ENCODE peak calls at places on chromosomes 3 and 15, in four cellular contexts. N, T, I and Q are unnamed samples.

GRCh38 chr3:126784254-126784653 is 80.2 kb downstream of the CHCHD6 start:
- DNase-seq in N (no peak), T (no peak), I (no peak), Q (no peak)

GRCh38 chr3:165254812-165255211 is 58.6 kb upstream of the SLITRK3 start:
- DNase-seq in N (no peak), T (peak; percentile 65), I (no peak), Q (no peak)

GRCh38 chr15:67839358-67839928 is 402 bp downstream of the RNU6-1 start:
- DNase-seq in N (peak; percentile 10), T (no peak), I (no peak), Q (peak; percentile 44)

GRCh38 chr3:27340524-27340923 is 28.7 kb downstream of the NEK10 start:
- DNase-seq in N (no peak), T (no peak), I (no peak), Q (no peak)

GRCh38 chr3:49534581-49535495 is 19.4 kb upstream of the BSN start:
- DNase-seq in N (no peak), T (no peak), I (peak; percentile 91), Q (peak; percentile 33)

GRCh38 chr3:172464306-172464705 is 16.1 kb upstream of the GHSR start:
- DNase-seq in N (no peak), T (no peak), I (no peak), Q (no peak)

GRCh38 chr3:20096135-20096685 is 56.0 kb downstream of the KAT2B start:
- DNase-seq in N (no peak), T (no peak), I (no peak), Q (no peak)

GRCh38 chr3:42130329-42131070 is 39.3 kb downstream of the TRAK1 start:
- DNase-seq in N (no peak), T (no peak), I (no peak), Q (no peak)

GRCh38 chr15:72353266-72353665 is 22.5 kb downstream of the HEXA start:
- DNase-seq in N (no peak), T (no peak), I (no peak), Q (no peak)

GRCh38 chr3:154616298-154616697 is 186.3 kb upstream of the GPR149 start:
- DNase-seq in N (no peak), T (no peak), I (peak; percentile 17), Q (no peak)

GRCh38 chr15:100463515-100463914 is 65.2 kb downstream of the CERS3 start:
- DNase-seq in N (no peak), T (no peak), I (no peak), Q (no peak)

GRCh38 chr3:128550471-128551126 is 57.6 kb upstream of the GATA2 start:
- DNase-seq in N (no peak), T (no peak), I (no peak), Q (no peak)

GRCh38 chr3:79461129-79461792 is 306.5 kb downstream of the ROBO1 start:
- DNase-seq in N (no peak), T (no peak), I (no peak), Q (no peak)
- H3K27ac ChIP-seq in N (no peak overlapping the region), T (no peak overlapping the region), I (no peak overlapping the region), Q (no peak overlapping the region)

DNA sequence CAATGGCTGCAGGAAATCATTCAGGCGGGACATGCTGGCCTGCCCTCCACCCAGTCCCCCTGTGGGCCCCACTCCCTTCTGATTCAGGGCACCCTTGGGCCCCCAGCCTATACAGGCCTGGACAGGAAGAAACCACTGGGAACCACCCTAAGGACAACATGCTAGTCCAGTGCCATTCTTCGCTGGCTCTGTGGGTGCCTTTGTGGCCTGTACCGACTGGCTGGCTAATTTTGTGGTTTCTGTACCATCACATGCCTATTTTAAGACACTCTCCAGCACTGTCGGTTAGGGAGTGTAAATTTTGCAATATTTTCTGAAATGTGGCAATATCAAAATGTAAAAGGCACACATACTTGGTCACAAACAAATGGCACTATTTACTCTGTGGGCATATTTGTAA is 61.4 kb upstream of the POLG start:
- DNase-seq in N (no peak), T (no peak), I (no peak), Q (no peak)
- H3K27ac ChIP-seq in N (no peak overlapping the region), T (no peak overlapping the region), I (no peak overlapping the region), Q (peak overlapping the region; percentile 26)

DNA sequence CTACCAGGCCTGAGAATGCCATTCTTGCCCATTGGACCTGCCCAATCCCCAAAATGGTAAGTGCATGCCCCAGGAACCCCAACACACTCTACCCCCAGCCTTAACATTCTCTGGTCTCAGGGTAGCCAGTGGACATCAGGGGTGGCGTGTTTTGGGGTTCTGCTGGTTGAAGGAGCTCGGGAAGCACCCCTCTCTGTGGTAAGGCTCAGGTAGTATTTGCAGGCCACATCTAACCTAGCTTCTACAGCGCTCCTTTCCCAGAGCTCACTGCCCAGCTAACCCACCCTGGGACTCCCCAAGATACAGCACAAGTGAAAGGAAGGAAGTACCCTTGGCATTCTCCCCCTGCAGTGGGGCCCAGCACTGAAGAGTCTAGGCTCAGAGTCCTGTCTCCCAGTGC is 19.8 kb downstream of the NMNAT3 start:
- DNase-seq in N (no peak), T (no peak), I (no peak), Q (no peak)
- H3K27ac ChIP-seq in N (no peak overlapping the region), T (no peak overlapping the region), I (no peak overlapping the region), Q (no peak overlapping the region)

DNA sequence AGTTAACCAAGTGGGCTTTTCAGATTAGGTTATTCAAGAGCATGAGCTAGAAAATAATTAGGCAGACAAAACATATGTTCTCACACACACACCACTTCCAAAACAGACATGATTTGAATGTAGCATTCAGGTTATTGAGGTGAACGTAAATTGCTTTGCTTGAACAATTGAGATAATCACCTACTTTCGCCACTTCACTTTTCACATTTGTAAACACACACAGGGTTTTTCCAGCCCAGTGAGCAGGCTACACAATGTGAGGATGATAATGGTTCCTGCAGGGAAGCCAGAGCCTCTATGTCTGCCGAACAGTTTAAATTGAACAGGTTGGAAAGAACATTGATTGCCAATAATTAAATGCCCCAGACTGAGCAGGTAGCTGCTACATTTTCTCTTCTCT is 560.8 kb downstream of the OCA2 start:
- DNase-seq in N (no peak), T (no peak), I (no peak), Q (no peak)
- H3K27ac ChIP-seq in N (no peak overlapping the region), T (no peak overlapping the region), I (no peak overlapping the region), Q (no peak overlapping the region)

DNA sequence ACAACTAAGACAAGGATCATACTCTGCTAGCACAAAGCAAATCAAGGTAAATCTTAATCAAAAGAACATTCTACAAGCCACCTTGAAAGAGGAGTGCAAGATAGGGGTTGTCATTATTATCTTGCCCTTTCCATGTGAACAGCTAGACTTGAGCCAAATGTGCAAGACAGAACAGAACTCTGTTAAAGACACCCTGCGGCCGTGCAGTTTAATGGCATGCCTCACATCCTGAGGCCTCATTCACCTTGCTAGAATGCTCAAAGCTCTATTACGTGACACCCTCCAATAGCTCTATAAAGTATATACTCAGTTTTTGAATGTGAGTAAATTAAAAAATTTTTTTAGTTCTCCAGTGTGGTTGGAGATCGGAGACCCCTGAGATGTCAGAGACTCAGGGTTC is 7.4 kb downstream of the EOGT start:
- DNase-seq in N (no peak), T (no peak), I (no peak), Q (no peak)
- H3K27ac ChIP-seq in N (no peak overlapping the region), T (no peak overlapping the region), I (no peak overlapping the region), Q (no peak overlapping the region)